ENCODE peak calls at places on chromosomes 13 and 19, in seven cellular contexts. G is IMR-90, K is H1, O is neuronal stem cell, J is H9, C is mesendoderm, X is mesenchymal stem cell. A is an unnamed sample.

GRCh38 chr13:31595568-31595967 is 143.8 kb upstream of the RXFP2 start:
- DNase-seq in G (no peak), J (no peak), X (no peak), O (no peak), C (no peak), K (no peak), A (no peak)

GRCh38 chr13:44648392-44649117 is 72.4 kb upstream of the TSC22D1 start:
- DNase-seq in G (no peak), J (no peak), X (no peak), O (no peak), K (no peak), C (peak), A (peak)

GRCh38 chr13:50131998-50132936 is 117.0 kb downstream of the KCNRG start:
- DNase-seq in X (peak), J (peak), O (peak), K (no peak), C (peak), G (no peak), A (no peak)

GRCh38 chr13:107203146-107203847 is 635.4 kb upstream of the ARGLU1 start:
- DNase-seq in C (peak), K (peak), G (no peak), X (peak), J (peak), O (peak), A (peak)

GRCh38 chr19:20367811-20368294 is 197.7 kb downstream of the ZNF737 start:
- DNase-seq in O (peak), C (peak), K (no peak), X (no peak), G (no peak), J (peak), A (peak)

GRCh38 chr13:109196896-109197295 is 567.5 kb downstream of the MYO16 start:
- DNase-seq in J (peak), O (peak), K (no peak), C (peak), G (no peak), X (no peak), A (no peak)

GRCh38 chr19:4115050-4115817 is 8.7 kb downstream of the MAP2K2 start:
- DNase-seq in J (no peak), K (no peak), X (no peak), O (no peak), G (no peak), C (no peak), A (no peak)

GRCh38 chr13:26372747-26373146 is 118.8 kb downstream of the CDK8 start:
- DNase-seq in O (no peak), X (no peak), K (no peak), C (no peak), J (no peak), G (no peak), A (no peak)

GRCh38 chr19:20278342-20278741 is 111.3 kb downstream of the ZNF486 start:
- DNase-seq in K (no peak), C (no peak), O (no peak), X (no peak), G (no peak), J (peak), A (no peak)

GRCh38 chr19:50203281-50204080 is at the start of gene MYH14:
- DNase-seq in X (no peak), J (peak), K (peak), C (peak), G (no peak), O (peak), A (no peak)

GRCh38 chr13:46698015-46698414 is 98.9 kb downstream of the ESD start:
- DNase-seq in K (no peak), G (no peak), J (no peak), X (no peak), C (no peak), O (no peak), A (no peak)

GRCh38 chr19:56732974-56733373 is 61.4 kb upstream of the ZNF835 start:
- DNase-seq in G (no peak), J (no peak), C (peak), O (peak), X (no peak), K (no peak), A (no peak)

GRCh38 chr13:101709952-101710351 is 257.5 kb downstream of the ITGBL1 start:
- DNase-seq in O (no peak), C (no peak), K (no peak), J (no peak), X (no peak), G (no peak), A (no peak)

GRCh38 chr13:31996611-31997010 is 35.0 kb upstream of the FRY start:
- DNase-seq in G (no peak), J (no peak), K (no peak), X (no peak), C (no peak), O (no peak), A (no peak)

GRCh38 chr19:5254543-5254942 is 86.1 kb downstream of the PTPRS start:
- DNase-seq in K (no peak), C (no peak), G (no peak), J (no peak), X (no peak), O (no peak), A (no peak)

GRCh38 chr19:55882626-55883025 is 46.3 kb downstream of the NLRP4 start:
- DNase-seq in K (no peak), J (no peak), O (no peak), C (no peak), X (no peak), G (no peak), A (no peak)

GRCh38 chr19:20661150-20661819 is at the start of gene ZNF626:
- DNase-seq in C (peak), X (peak), K (peak), G (peak), O (peak), J (peak), A (peak)

GRCh38 chr19:38543807-38544568 is 73.8 kb downstream of the MAP4K1 start:
- DNase-seq in K (no peak), G (peak), J (peak), X (peak), O (no peak), C (peak), A (peak)

GRCh38 chr19:50803633-50804419 is 13.6 kb downstream of the ACP4 start:
- DNase-seq in C (no peak), O (no peak), J (no peak), K (no peak), X (peak), G (no peak), A (peak)

GRCh38 chr19:42325896-42326771 is 699 bp downstream of the MEGF8 start:
- DNase-seq in X (no peak), C (peak), K (no peak), G (no peak), O (no peak), J (peak), A (no peak)

GRCh38 chr13:90055121-90055520 is 1292.4 kb upstream of the MIR17HG start:
- DNase-seq in J (no peak), C (no peak), O (no peak), X (no peak), G (no peak), K (no peak), A (no peak)

GRCh38 chr19:40740747-40741146 is 9.5 kb downstream of the ACTMAP start:
- DNase-seq in C (no peak), O (no peak), K (no peak), X (no peak), J (no peak), G (no peak), A (no peak)

GRCh38 chr13:111965466-111966214 is 101.3 kb upstream of the SOX1 start:
- DNase-seq in K (no peak), C (no peak), J (no peak), G (no peak), X (no peak), O (no peak), A (no peak)

GRCh38 chr13:67916650-67917049 is 686.5 kb upstream of the PCDH9 start:
- DNase-seq in G (no peak), O (no peak), X (no peak), J (no peak), C (no peak), K (no peak), A (no peak)

GRCh38 chr13:111893071-111893606 is 173.8 kb upstream of the SOX1 start:
- DNase-seq in K (peak), C (peak), O (peak), J (peak), X (peak), G (no peak), A (no peak)

GRCh38 chr19:34985249-34986022 is 14.7 kb upstream of the GRAMD1A start:
- DNase-seq in X (no peak), C (no peak), K (no peak), G (peak), J (peak), O (no peak), A (no peak)

GRCh38 chr19:48123907-48124675 is 13.5 kb upstream of the PLA2G4C start:
- DNase-seq in O (peak), K (no peak), X (no peak), G (peak), J (no peak), C (no peak), A (no peak)

GRCh38 chr13:94351292-94352000 is 128.0 kb downstream of the DCT start:
- DNase-seq in C (no peak), J (no peak), G (peak), O (no peak), X (peak), K (no peak), A (no peak)

GRCh38 chr19:39946532-39946931 is 12.1 kb upstream of the FCGBP start:
- DNase-seq in G (no peak), C (no peak), J (no peak), O (no peak), X (no peak), K (no peak), A (peak)

GRCh38 chr19:37986048-37986750 is 79.2 kb downstream of the SIPA1L3 start:
- DNase-seq in G (no peak), O (no peak), K (no peak), J (no peak), C (no peak), X (no peak), A (no peak)

GRCh38 chr19:17910776-17911360 is 21.9 kb upstream of the CCDC124 start:
- DNase-seq in K (no peak), G (no peak), C (no peak), O (no peak), J (no peak), X (no peak), A (peak)

GRCh38 chr19:47778954-47779351 is 450 bp downstream of the SELENOW start:
- DNase-seq in K (no peak), G (no peak), C (no peak), O (no peak), J (no peak), X (peak), A (no peak)

GRCh38 chr19:6023085-6023682 is 45.2 kb upstream of the RANBP3 start:
- DNase-seq in X (peak), O (no peak), G (peak), K (no peak), J (no peak), C (no peak), A (no peak)

GRCh38 chr19:41014643-41015042 is 23.6 kb downstream of the CYP2B6 start:
- DNase-seq in J (no peak), O (no peak), G (no peak), K (no peak), C (no peak), X (no peak), A (no peak)

GRCh38 chr19:44593294-44593693 is 20.1 kb upstream of the IGSF23 start:
- DNase-seq in X (no peak), J (no peak), C (no peak), K (no peak), G (no peak), O (no peak), A (no peak)

GRCh38 chr19:21134934-21135366 is 6.9 kb upstream of the ZNF431 start:
- DNase-seq in G (no peak), O (no peak), J (no peak), C (no peak), X (no peak), K (no peak), A (no peak)

GRCh38 chr19:19057317-19057716 is 6.5 kb upstream of the SLC25A42 start:
- DNase-seq in O (no peak), K (no peak), G (no peak), J (no peak), C (no peak), X (no peak), A (no peak)

DNA sequence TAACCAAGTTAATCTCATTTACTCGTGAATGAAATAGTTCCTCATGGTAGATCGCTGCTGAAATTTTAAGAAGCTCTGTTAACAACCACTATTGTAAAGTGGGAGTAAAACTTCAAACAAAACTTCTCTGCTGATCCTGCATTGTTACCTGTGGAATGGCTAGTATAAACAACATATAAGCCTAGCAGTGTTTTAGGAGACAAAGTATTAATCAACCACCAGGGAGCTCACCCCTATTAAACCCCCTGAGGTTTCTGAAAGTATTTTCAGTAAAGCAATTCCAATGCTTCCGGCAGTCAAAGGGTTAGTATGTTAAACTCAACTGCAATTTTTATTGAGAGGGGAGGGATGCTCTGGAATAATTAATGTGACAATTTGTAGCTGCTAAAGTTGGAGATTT is 30.0 kb upstream of the PCDH17 start:
- DNase-seq in O (no peak), K (no peak), X (no peak), J (no peak), G (no peak), C (peak), A (no peak)
- H3K23ac ChIP-seq in O (no peak), K (no peak), X (no peak), J (no peak), G (no peak), C (no peak), A (no peak)

GRCh38 chr13:30074955-30075614 is 224.7 kb upstream of the UBL3 start:
- DNase-seq in O (no peak), J (no peak), X (no peak), C (no peak), G (no peak), K (no peak), A (no peak)
- H3K23ac ChIP-seq in O (no peak), J (no peak), X (no peak), C (no peak), G (no peak), K (no peak), A (no peak)

DNA sequence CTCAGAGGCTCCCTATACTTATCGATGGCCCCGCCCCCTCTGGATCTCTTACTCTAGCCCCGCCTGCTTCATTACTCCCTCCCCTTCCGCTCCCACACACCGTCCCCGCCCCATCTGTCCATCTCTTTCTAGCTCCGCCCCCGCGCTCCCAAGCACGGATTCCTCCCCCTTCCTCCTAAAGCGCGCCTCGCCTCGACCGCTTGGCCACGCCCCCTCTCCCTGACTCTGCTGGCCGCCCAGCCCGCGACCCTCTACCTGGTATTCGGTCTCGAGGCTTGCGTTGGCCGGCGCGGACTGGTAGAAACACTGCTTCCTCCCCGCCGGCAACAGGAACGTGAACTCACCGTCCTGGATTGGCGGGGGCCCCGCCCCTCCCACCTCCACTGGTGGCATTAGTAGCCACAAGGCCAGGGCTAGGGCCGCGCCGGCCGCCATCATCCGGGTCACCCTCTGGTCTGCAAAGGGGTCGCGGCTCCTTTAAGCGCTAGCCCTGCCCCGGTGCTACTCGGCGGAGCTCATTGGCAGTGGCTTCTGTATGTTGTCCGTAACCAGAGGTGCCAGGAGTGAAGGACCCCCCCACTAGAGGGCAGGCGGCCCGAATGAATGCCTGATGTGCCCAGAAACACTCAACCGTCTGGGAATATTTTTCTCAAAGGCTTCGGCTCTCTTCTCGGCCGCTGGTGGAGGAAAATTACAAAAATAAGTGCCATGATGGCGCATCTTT is at the start of gene TMED1:
- DNase-seq in K (peak), X (peak), J (peak), C (peak), G (peak), O (peak), A (peak)
- H3K23ac ChIP-seq in K (no peak), X (no peak), J (no peak), C (no peak), G (peak), O (peak), A (no peak)

GRCh38 chr13:51815848-51816247 is 11.9 kb upstream of the DHRS12 start:
- DNase-seq in G (no peak), X (no peak), J (no peak), C (no peak), O (no peak), K (no peak), A (no peak)
- H3K23ac ChIP-seq in G (no peak), X (no peak), J (no peak), C (no peak), O (no peak), K (no peak), A (no peak)

DNA sequence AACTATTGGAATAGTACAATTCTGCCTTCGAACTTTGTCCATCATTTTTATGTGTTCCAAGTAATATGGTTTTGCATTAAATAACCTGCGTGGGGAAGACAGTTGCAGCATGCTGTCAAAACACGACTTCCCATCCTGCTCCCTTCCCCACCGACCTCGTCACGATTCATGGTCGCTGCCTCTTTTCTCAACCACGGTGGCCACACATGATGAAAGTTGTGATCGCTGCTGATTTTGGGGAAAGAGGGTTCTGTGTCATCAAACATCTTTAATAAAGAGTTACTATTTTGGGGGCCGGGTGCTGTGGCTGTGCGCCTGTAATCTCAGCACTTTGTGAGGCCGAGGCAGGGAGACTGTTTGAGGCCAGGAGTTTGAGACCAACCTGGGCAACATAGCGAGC is 4.0 kb upstream of the SLC7A9 start:
- DNase-seq in J (no peak), C (no peak), O (no peak), G (no peak), K (no peak), X (no peak), A (no peak)
- H3K23ac ChIP-seq in J (no peak), C (no peak), O (no peak), G (no peak), K (no peak), X (no peak), A (no peak)

GRCh38 chr19:364496-365287 is 20.1 kb upstream of the MIER2 start:
- DNase-seq in C (no peak), G (no peak), K (no peak), X (no peak), O (no peak), J (peak), A (no peak)
- H3K23ac ChIP-seq in C (no peak), G (no peak), K (no peak), X (peak), O (peak), J (no peak), A (no peak)

GRCh38 chr13:80083516-80084085 is 257.3 kb downstream of the SPRY2 start:
- DNase-seq in K (no peak), J (no peak), G (peak), X (peak), C (no peak), O (no peak), A (no peak)
- H3K23ac ChIP-seq in K (no peak), J (no peak), G (peak), X (no peak), C (no peak), O (no peak), A (no peak)

GRCh38 chr13:74562381-74562780 is 428.2 kb upstream of the KLF12 start:
- DNase-seq in G (peak), X (no peak), K (no peak), J (no peak), C (no peak), O (no peak), A (no peak)
- H3K23ac ChIP-seq in G (no peak), X (no peak), K (no peak), J (no peak), C (no peak), O (no peak), A (no peak)